ENCODE peak calls at places on chromosomes 1 and 21, in five cellular contexts. I is SK-N-SH, Y is K562, N is breast epithelium, M is prostate gland. Z is an unnamed sample.

GRCh38 chr1:2646837-2647236 is 14.0 kb upstream of the MMEL1 start:
- DNase-seq in I (no peak), Y (no peak), M (no peak), N (no peak), Z (no peak)

GRCh38 chr1:160423966-160424365 is 23.6 kb downstream of the VANGL2 start:
- DNase-seq in I (no peak), M (no peak), Y (no peak), N (no peak), Z (no peak)

GRCh38 chr21:26169061-26169610 is 1.4 kb downstream of the APP start:
- DNase-seq in M (peak; percentile 53), N (peak; percentile 55), I (peak; percentile 71), Y (no peak), Z (peak; percentile 71)

GRCh38 chr1:20726932-20727745 is 5.4 kb downstream of the SH2D5 start:
- DNase-seq in I (peak; percentile 46), Y (no peak), M (no peak), N (no peak), Z (no peak)

GRCh38 chr1:62271137-62271536 is 48.1 kb downstream of the KANK4 start:
- DNase-seq in I (peak; percentile 81), Y (no peak), M (no peak), N (no peak), Z (no peak)

GRCh38 chr1:53698381-53698980 is 40.5 kb downstream of the GLIS1 start:
- DNase-seq in I (no peak), M (no peak), Y (no peak), N (no peak), Z (no peak)

GRCh38 chr1:112618114-112618720 is 724 bp downstream of the ST7L start:
- DNase-seq in I (peak; percentile 19), M (no peak), N (no peak), Y (peak; percentile 29), Z (no peak)

GRCh38 chr1:167666416-167666815 is 36.4 kb downstream of the RCSD1 start:
- DNase-seq in N (no peak), Y (no peak), M (no peak), I (no peak), Z (no peak)

GRCh38 chr1:206738370-206739366 is 31.9 kb upstream of the IL19 start:
- DNase-seq in Y (peak; percentile 60), I (no peak), M (no peak), N (no peak), Z (no peak)

GRCh38 chr1:233252436-233252835 is 43.1 kb downstream of the PCNX2 start:
- DNase-seq in M (peak; percentile 14), I (no peak), Y (no peak), N (no peak), Z (no peak)

GRCh38 chr1:226988337-226988672 is 48.2 kb downstream of the COQ8A start:
- DNase-seq in Y (no peak), I (no peak), M (peak; percentile 89), N (no peak), Z (peak; percentile 39)

GRCh38 chr1:246107516-246108277 is 399.4 kb downstream of the SMYD3 start:
- DNase-seq in M (no peak), N (no peak), Y (no peak), I (peak; percentile 57), Z (no peak)

GRCh38 chr1:19398309-19398760 is 86.2 kb downstream of the SLC66A1 start:
- DNase-seq in I (no peak), Y (no peak), M (no peak), N (no peak), Z (no peak)

GRCh38 chr21:38811257-38811656 is 5.5 kb downstream of the ETS2 start:
- DNase-seq in M (no peak), N (no peak), I (no peak), Y (no peak), Z (no peak)

GRCh38 chr1:78155121-78155520 is 109.4 kb downstream of the GIPC2 start:
- DNase-seq in Y (no peak), I (no peak), M (no peak), N (no peak), Z (no peak)

GRCh38 chr1:172431224-172431623 is 10.7 kb downstream of the C1orf105 start:
- DNase-seq in Y (no peak), M (no peak), I (no peak), N (no peak), Z (no peak)

GRCh38 chr1:200415693-200416593 is 6.1 kb upstream of the ZNF281 start:
- DNase-seq in I (no peak), Y (no peak), M (peak; percentile 43), N (no peak), Z (no peak)

GRCh38 chr1:77757616-77758015 is 2.0 kb downstream of the USP33 start:
- DNase-seq in M (no peak), I (no peak), Y (no peak), N (no peak), Z (no peak)

GRCh38 chr1:106571109-106571508 is 485.4 kb upstream of the PRMT6 start:
- DNase-seq in Y (no peak), I (no peak), N (no peak), M (no peak), Z (no peak)

GRCh38 chr1:152182942-152183341 is 23.9 kb upstream of the RPTN start:
- DNase-seq in N (no peak), Y (no peak), M (peak; percentile 65), I (no peak), Z (no peak)

GRCh38 chr1:2110738-2111673 is 60.8 kb downstream of the PRKCZ start:
- DNase-seq in N (no peak), I (no peak), M (no peak), Y (no peak), Z (no peak)

GRCh38 chr1:43321331-43321891 is 16.2 kb upstream of the MPL start:
- DNase-seq in Y (peak; percentile 56), N (peak; percentile 24), I (no peak), M (no peak), Z (no peak)

GRCh38 chr1:234953655-234954420 is 174.8 kb downstream of the TOMM20 start:
- DNase-seq in M (no peak), N (no peak), Y (no peak), I (no peak), Z (no peak)

GRCh38 chr1:208194944-208195343 is 49.2 kb downstream of the PLXNA2 start:
- DNase-seq in Y (no peak), N (no peak), I (no peak), M (no peak), Z (no peak)

GRCh38 chr1:208190784-208191183 is 53.4 kb downstream of the PLXNA2 start:
- DNase-seq in M (no peak), N (no peak), Y (no peak), I (no peak), Z (no peak)

GRCh38 chr1:208189183-208189582 is 55.0 kb downstream of the PLXNA2 start:
- DNase-seq in M (no peak), Y (peak; percentile 48), N (no peak), I (no peak), Z (no peak)

GRCh38 chr1:208189716-208190115 is 54.5 kb downstream of the PLXNA2 start:
- DNase-seq in I (no peak), N (no peak), M (no peak), Y (no peak), Z (no peak)

DNA sequence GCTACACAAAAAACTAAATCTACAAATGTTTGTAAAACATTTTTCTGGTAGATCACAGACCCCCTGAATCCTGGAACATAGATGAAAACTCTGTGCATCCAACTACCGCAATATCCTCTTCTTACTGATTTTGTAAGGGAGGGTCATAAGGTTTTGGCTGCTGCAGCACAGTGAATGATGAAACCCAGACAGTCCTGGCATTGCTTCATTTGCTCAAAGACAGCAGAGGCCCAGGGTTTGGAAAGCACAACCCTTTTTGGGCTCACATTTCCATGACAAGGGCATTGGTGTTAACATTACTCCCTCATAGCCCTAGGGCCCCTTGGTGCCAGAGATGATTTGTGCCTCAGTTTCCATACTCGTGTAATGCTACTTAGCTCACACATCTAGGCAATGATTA is 51.2 kb downstream of the PLXNA2 start:
- DNase-seq in I (no peak), Y (no peak), N (no peak), M (no peak), Z (no peak)
- TF ChIP-seq POLR2AphosphoS5 in I (no peak), Y (no peak), N (no peak), M (no peak), Z (no peak)

DNA sequence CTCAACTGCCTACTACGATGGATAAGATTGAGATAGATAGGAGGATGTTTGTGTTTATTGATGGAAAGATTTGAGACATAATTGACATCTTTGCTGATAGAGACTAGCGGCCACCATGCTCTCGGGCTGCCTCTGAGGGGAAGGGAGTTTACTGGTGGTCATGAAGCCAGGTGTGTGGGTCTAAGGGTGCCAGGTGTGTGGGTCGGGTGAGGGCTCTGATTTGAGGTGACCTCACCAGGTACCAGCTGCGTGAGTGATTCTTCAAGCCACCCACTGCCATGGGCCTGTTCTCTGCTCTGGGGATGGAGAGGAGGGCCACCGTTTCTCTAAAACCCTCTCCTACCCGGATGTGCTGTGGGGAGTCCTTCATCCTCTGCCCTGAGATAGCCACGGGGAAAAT is 3.1 kb downstream of the UBASH3A start:
- DNase-seq in N (no peak), Y (no peak), M (no peak), I (no peak), Z (no peak)
- TF ChIP-seq CTCF in N (no peak), Y (no peak), M (no peak), I (no peak), Z (no peak)

GRCh38 chr1:26029054-26029863 is 7.7 kb downstream of the EXTL1 start:
- DNase-seq in I (no peak), M (no peak), Y (no peak), N (no peak), Z (no peak)

GRCh38 chr1:26029864-26030481 is 8.4 kb downstream of the EXTL1 start:
- DNase-seq in I (no peak), M (no peak), N (no peak), Y (peak; percentile 67), Z (no peak)

GRCh38 chr1:26031196-26031902 is 9.8 kb downstream of the EXTL1 start:
- DNase-seq in N (no peak), M (no peak), Y (no peak), I (no peak), Z (no peak)

GRCh38 chr1:26027716-26028489 is 6.3 kb downstream of the EXTL1 start:
- DNase-seq in N (no peak), M (no peak), Y (peak; percentile 76), I (no peak), Z (peak; percentile 56)

GRCh38 chr1:26028490-26028980 is 7.0 kb downstream of the EXTL1 start:
- DNase-seq in N (no peak), Y (no peak), M (no peak), I (no peak), Z (no peak)
- TF ChIP-seq POLR2AphosphoS5 in N (no peak), Y (no peak), M (no peak), I (no peak), Z (no peak)

GRCh38 chr1:94042388-94042787 is 78.6 kb downstream of the ABCA4 start:
- DNase-seq in Y (no peak), M (no peak), N (no peak), I (no peak), Z (no peak)

GRCh38 chr1:94038511-94038910 is 82.4 kb downstream of the ABCA4 start:
- DNase-seq in N (no peak), M (no peak), I (no peak), Y (no peak), Z (no peak)

GRCh38 chr1:94037392-94038229 is 83.3 kb downstream of the ABCA4 start:
- DNase-seq in Y (no peak), I (no peak), N (no peak), M (no peak), Z (no peak)

GRCh38 chr1:94039514-94039870 is 81.5 kb downstream of the ABCA4 start:
- DNase-seq in I (peak; percentile 74), M (peak; percentile 47), N (peak; percentile 74), Y (peak; percentile 61), Z (no peak)

GRCh38 chr1:94039871-94040569 is 80.9 kb downstream of the ABCA4 start:
- DNase-seq in I (peak; percentile 59), N (no peak), M (no peak), Y (no peak), Z (no peak)
- TF ChIP-seq CTCF in I (peak; percentile 25), N (no peak), M (no peak), Y (no peak), Z (no peak)

GRCh38 chr1:24694380-24694843 is 50.8 kb upstream of the CLIC4 start:
- DNase-seq in Y (peak; percentile 35), M (no peak), N (no peak), I (peak; percentile 62), Z (no peak)
- TF ChIP-seq POLR2AphosphoS5 in Y (no peak), M (no peak), N (no peak), I (no peak), Z (no peak)

Z was measured in HL-60.